ENCODE peak calls at places on chromosomes 4 and X, in five cellular contexts. V is NCI-H1105, D is uterus, S is RPMI7951, X is GM23248. N is an unnamed sample.

GRCh38 chr4:77022581-77023133 is 53.1 kb downstream of the CCNI start:
- DNase-seq in X (peak), V (no peak), D (no peak), S (peak), N (peak)

GRCh38 chr4:3387943-3388348 is 53.8 kb upstream of the HGFAC start:
- DNase-seq in S (peak), X (peak), D (peak), V (no peak), N (peak)

GRCh38 chr4:49032440-49033161 is 46.5 kb downstream of the CWH43 start:
- DNase-seq in X (peak), D (no peak), V (no peak), S (peak), N (peak)

GRCh38 chr4:111650146-111650545 is 495.1 kb upstream of the FAM241A start:
- DNase-seq in D (no peak), S (no peak), X (no peak), V (no peak), N (no peak)

GRCh38 chr4:127896069-127896468 is 15.4 kb downstream of the PLK4 start:
- DNase-seq in V (no peak), X (no peak), D (no peak), S (no peak), N (no peak)

GRCh38 chr4:88106205-88106604 is 52.2 kb downstream of the ABCG2 start:
- DNase-seq in V (no peak), X (peak), D (no peak), S (peak), N (no peak)

GRCh38 chrX:141632124-141632523 is 42.6 kb downstream of the SPANXA2 start:
- DNase-seq in X (no peak), D (no peak), S (no peak), V (no peak), N (no peak)

GRCh38 chr4:108480881-108481280 is 139.5 kb upstream of the RPL34 start:
- DNase-seq in S (no peak), V (no peak), X (no peak), D (no peak), N (no peak)

N was measured in H4.